ENCODE peak calls at places on chromosomes 13 and 19, in seven cellular contexts. D is testis, S is tibial artery, H is hepatocyte, N is thoracic aorta, E is AG04449, Q is AG10803. I is an unnamed sample.

GRCh38 chr13:93867481-93867880 is 612.0 kb downstream of the DCT start:
- DNase-seq in D (no peak), S (no peak), Q (peak; percentile 39), H (no peak), E (no peak), N (no peak), I (no peak)

GRCh38 chr19:2266183-2266993 is 10.2 kb upstream of the JSRP1 start:
- DNase-seq in S (peak; percentile 90), D (peak; percentile 93), H (no peak), E (no peak), N (peak; percentile 60), Q (peak; percentile 75), I (peak; percentile 82)

GRCh38 chr13:28379371-28380083 is 115.4 kb downstream of the FLT1 start:
- DNase-seq in E (no peak), Q (no peak), S (no peak), N (no peak), H (no peak), D (no peak), I (no peak)

GRCh38 chr19:16659832-16660708 is at the start of gene SMIM7:
- DNase-seq in E (peak; percentile 86), Q (peak; percentile 98), N (peak; percentile 90), S (peak; percentile 98), D (peak; percentile 99), H (peak; percentile 99), I (peak; percentile 98)

GRCh38 chr13:114090476-114090875 is 41.9 kb downstream of the RASA3 start:
- DNase-seq in E (no peak), D (no peak), Q (no peak), S (no peak), N (no peak), H (no peak), I (no peak)

GRCh38 chr13:112970552-112971287 is 1.7 kb downstream of the MCF2L start:
- DNase-seq in N (no peak), E (no peak), S (no peak), Q (peak; percentile 3), H (no peak), D (no peak), I (no peak)

GRCh38 chr19:13318190-13318589 is 168.0 kb downstream of the IER2 start:
- DNase-seq in H (no peak), E (no peak), N (no peak), Q (no peak), S (no peak), D (no peak), I (no peak)

GRCh38 chr13:99303863-99304521 is 3.2 kb downstream of the GPR183 start:
- DNase-seq in D (no peak), S (peak; percentile 33), Q (no peak), H (no peak), N (no peak), E (no peak), I (no peak)

GRCh38 chr19:20926796-20927195 is 3.7 kb downstream of the ZNF85 start:
- DNase-seq in D (no peak), N (no peak), H (no peak), S (no peak), Q (peak; percentile 9), E (no peak), I (peak; percentile 1)

GRCh38 chr19:45200614-45201013 is 22.0 kb downstream of the BLOC1S3 start:
- DNase-seq in E (no peak), S (no peak), D (peak; percentile 73), Q (peak; percentile 40), N (no peak), H (no peak), I (peak; percentile 61)

GRCh38 chr13:111359930-111360329 is 39.5 kb downstream of the TEX29 start:
- DNase-seq in S (no peak), Q (no peak), N (no peak), H (no peak), E (no peak), D (no peak), I (no peak)

GRCh38 chr13:76016799-76017198 is 380.7 kb downstream of the LMO7 start:
- DNase-seq in S (no peak), N (no peak), H (peak; percentile 22), D (peak; percentile 59), Q (peak; percentile 19), E (no peak), I (peak; percentile 48)

GRCh38 chr19:18282021-18282787 is 782 bp upstream of the JUND start:
- DNase-seq in N (peak; percentile 77), D (no peak), E (no peak), Q (no peak), S (no peak), H (no peak), I (no peak)

GRCh38 chr13:43269037-43269476 is 245.7 kb downstream of the DNAJC15 start:
- DNase-seq in Q (peak; percentile 99), E (peak; percentile 97), H (peak; percentile 86), N (no peak), S (no peak), D (no peak), I (peak; percentile 99)

GRCh38 chr19:35034588-35035382 is 4.5 kb downstream of the SCN1B start:
- DNase-seq in D (no peak), H (no peak), Q (no peak), N (no peak), E (no peak), S (no peak), I (no peak)

GRCh38 chr19:33317522-33317921 is 15.2 kb upstream of the CEBPA start:
- DNase-seq in D (no peak), S (no peak), H (no peak), Q (no peak), E (no peak), N (no peak), I (no peak)

GRCh38 chr19:55423225-55423967 is 15.8 kb upstream of the UBE2S start:
- DNase-seq in N (no peak), Q (no peak), S (no peak), D (no peak), E (no peak), H (no peak), I (no peak)

GRCh38 chr19:47469719-47470118 is 2.0 kb downstream of the SLC8A2 start:
- DNase-seq in Q (no peak), S (no peak), E (no peak), H (no peak), N (no peak), D (no peak), I (no peak)

GRCh38 chr19:47469419-47469700 is 2.3 kb downstream of the SLC8A2 start:
- DNase-seq in S (no peak), H (no peak), D (no peak), E (no peak), Q (no peak), N (no peak), I (no peak)

GRCh38 chr19:47471733-47472457 is at the start of gene SLC8A2:
- DNase-seq in E (peak; percentile 56), S (peak; percentile 47), N (peak; percentile 58), D (peak; percentile 82), Q (peak; percentile 73), H (peak; percentile 93), I (peak; percentile 81)

GRCh38 chr19:47471381-47471732 is 336 bp downstream of the SLC8A2 start:
- DNase-seq in N (no peak), E (no peak), H (no peak), Q (no peak), D (no peak), S (no peak), I (no peak)

DNA sequence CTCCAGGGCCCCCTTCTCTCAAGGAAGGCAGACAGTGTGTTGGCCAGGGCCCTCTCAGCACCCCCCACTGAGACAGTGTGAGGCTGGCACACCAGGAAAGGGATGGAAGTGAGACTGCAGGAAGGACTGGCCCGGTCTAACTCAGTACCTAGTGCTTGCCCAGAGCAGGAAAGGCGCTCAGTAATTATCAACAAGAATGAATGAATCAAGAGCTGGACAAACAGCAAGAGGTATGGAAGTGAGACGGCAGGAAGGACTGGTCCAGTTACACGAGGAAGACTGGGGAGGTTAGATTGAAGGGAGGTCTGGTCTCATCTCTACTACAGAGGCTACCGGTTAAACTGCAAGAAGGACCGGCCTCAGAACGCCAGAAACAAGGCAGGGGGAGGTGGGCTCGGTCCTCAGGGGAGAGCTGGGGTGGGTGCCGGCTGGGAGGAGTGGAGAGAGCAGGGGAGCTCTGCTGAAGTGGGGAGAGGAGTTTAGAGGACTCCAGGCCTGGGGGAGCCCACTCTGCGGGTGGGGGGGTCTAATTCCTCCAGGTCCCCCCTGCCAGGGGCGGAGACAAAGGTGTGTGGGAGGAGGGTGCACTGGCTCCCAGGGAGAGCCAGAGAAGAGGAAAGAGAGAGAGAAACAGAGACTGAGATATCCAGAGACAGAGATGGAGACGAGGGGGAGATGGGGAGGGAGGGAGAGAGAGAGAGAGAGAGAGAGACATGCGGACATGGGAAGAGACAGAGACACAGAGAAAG is 1.1 kb downstream of the SLC8A2 start:
- DNase-seq in E (no peak), N (no peak), D (no peak), S (no peak), H (no peak), Q (no peak), I (no peak)
- H3K4me3 ChIP-seq in E (no peak overlapping the region), N (no peak overlapping the region), D (no peak overlapping the region), S (no peak overlapping the region), H (no peak overlapping the region), Q (no peak overlapping the region), I (no peak overlapping the region)

DNA sequence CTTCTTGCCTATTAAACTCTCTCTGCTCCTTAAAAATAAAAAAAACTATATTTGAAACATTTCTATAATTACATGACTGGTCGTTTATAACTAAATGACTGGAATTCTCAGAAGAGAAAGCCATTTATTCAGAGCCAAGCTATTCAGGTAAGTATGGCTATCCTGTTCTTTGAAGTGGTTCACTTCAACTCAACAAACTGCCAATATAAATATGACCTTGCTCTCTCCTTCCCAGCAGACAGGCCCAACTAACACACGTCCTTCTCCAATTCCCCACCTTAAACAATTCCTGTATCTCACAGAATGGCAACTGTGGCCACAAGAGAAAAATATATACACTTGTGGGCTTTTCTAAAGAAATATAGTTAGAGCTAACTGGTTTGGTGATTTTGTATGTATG is 153.9 kb downstream of the MIPEP start:
- DNase-seq in H (no peak), E (no peak), N (no peak), Q (no peak), S (no peak), D (no peak), I (no peak)
- H3K4me3 ChIP-seq in H (no peak overlapping the region), E (no peak overlapping the region), N (no peak overlapping the region), Q (no peak overlapping the region), S (no peak overlapping the region), D (no peak overlapping the region), I (no peak overlapping the region)

GRCh38 chr13:106507560-106508274 is 27.7 kb downstream of the EFNB2 start:
- DNase-seq in H (peak; percentile 52), D (no peak), S (no peak), Q (peak; percentile 95), N (no peak), E (peak; percentile 83), I (peak; percentile 96)
- H3K4me3 ChIP-seq in H (no peak overlapping the region), D (no peak overlapping the region), S (no peak overlapping the region), Q (peak overlapping the region; percentile 36), N (peak overlapping the region; percentile 55), E (peak overlapping the region; percentile 28), I (peak overlapping the region; percentile 42)

GRCh38 chr13:33322474-33322827 is 36.9 kb upstream of the STARD13 start:
- DNase-seq in H (no peak), E (no peak), N (no peak), D (peak; percentile 59), S (peak; percentile 36), Q (peak; percentile 85), I (peak; percentile 93)

GRCh38 chr13:33319859-33320258 is 34.3 kb upstream of the STARD13 start:
- DNase-seq in N (no peak), Q (no peak), D (no peak), E (no peak), S (no peak), H (no peak), I (no peak)

GRCh38 chr13:33323766-33324525 is 38.4 kb upstream of the STARD13 start:
- DNase-seq in N (no peak), H (no peak), Q (peak; percentile 80), D (no peak), E (no peak), S (no peak), I (no peak)

GRCh38 chr13:33322965-33323668 is 37.6 kb upstream of the STARD13 start:
- DNase-seq in D (no peak), Q (no peak), H (no peak), E (no peak), S (no peak), N (no peak), I (no peak)

GRCh38 chr13:33321686-33322473 is 36.3 kb upstream of the STARD13 start:
- DNase-seq in D (no peak), E (no peak), H (no peak), N (no peak), Q (peak; percentile 24), S (no peak), I (peak; percentile 76)
- H3K4me3 ChIP-seq in D (no peak overlapping the region), E (no peak overlapping the region), H (no peak overlapping the region), N (peak overlapping the region; percentile 61), Q (peak overlapping the region; percentile 55), S (peak overlapping the region; percentile 36), I (peak overlapping the region; percentile 49)